ENCODE peak calls at places on chromosome 2, in six cellular contexts. One of them, this sample, is unnamed.

GRCh38 chr2:120238728-120239487 is 13.7 kb upstream of the RALB start:
- DNase-seq in AG10803: peak; percentile 67
- DNase-seq in right cardiac atrium: no peak
- DNase-seq in RWPE2: peak; percentile 94
- DNase-seq in effector CD4-positive, alpha-beta T cell: no peak
- DNase-seq in fibroblast of lung: peak; percentile 90
- DNase-seq in this sample: peak; percentile 83

GRCh38 chr2:174035981-174036742 is 71.0 kb upstream of the SP3 start:
- DNase-seq in AG10803: peak; percentile 62
- DNase-seq in right cardiac atrium: peak; percentile 70
- DNase-seq in RWPE2: no peak
- DNase-seq in effector CD4-positive, alpha-beta T cell: no peak
- DNase-seq in fibroblast of lung: peak; percentile 55
- DNase-seq in this sample: no peak

GRCh38 chr2:196239622-196240587 is 68.5 kb upstream of the STK17B start:
- DNase-seq in AG10803: peak; percentile 27
- DNase-seq in right cardiac atrium: peak; percentile 75
- DNase-seq in RWPE2: no peak
- DNase-seq in effector CD4-positive, alpha-beta T cell: peak; percentile 67
- DNase-seq in fibroblast of lung: peak; percentile 86
- DNase-seq in this sample: peak; percentile 68

GRCh38 chr2:20988906-20989305 is 55.0 kb downstream of the APOB start:
- DNase-seq in AG10803: no peak
- DNase-seq in right cardiac atrium: no peak
- DNase-seq in RWPE2: no peak
- DNase-seq in effector CD4-positive, alpha-beta T cell: no peak
- DNase-seq in fibroblast of lung: no peak
- DNase-seq in this sample: no peak

GRCh38 chr2:28219736-28220364 is 172.8 kb upstream of the FOSL2 start:
- DNase-seq in AG10803: no peak
- DNase-seq in right cardiac atrium: no peak
- DNase-seq in RWPE2: no peak
- DNase-seq in effector CD4-positive, alpha-beta T cell: no peak
- DNase-seq in fibroblast of lung: peak; percentile 40
- DNase-seq in this sample: no peak

GRCh38 chr2:124796647-124797437 is 771.8 kb downstream of the CNTNAP5 start:
- DNase-seq in AG10803: no peak
- DNase-seq in right cardiac atrium: no peak
- DNase-seq in RWPE2: no peak
- DNase-seq in effector CD4-positive, alpha-beta T cell: no peak
- DNase-seq in fibroblast of lung: peak; percentile 11
- DNase-seq in this sample: no peak

GRCh38 chr2:129829577-129829976 is 149.9 kb upstream of the RAB6C start:
- DNase-seq in AG10803: no peak
- DNase-seq in right cardiac atrium: no peak
- DNase-seq in RWPE2: no peak
- DNase-seq in effector CD4-positive, alpha-beta T cell: no peak
- DNase-seq in fibroblast of lung: no peak
- DNase-seq in this sample: no peak

GRCh38 chr2:24117902-24118301 is 5.2 kb downstream of the PFN4 start:
- DNase-seq in AG10803: no peak
- DNase-seq in right cardiac atrium: no peak
- DNase-seq in RWPE2: no peak
- DNase-seq in effector CD4-positive, alpha-beta T cell: no peak
- DNase-seq in fibroblast of lung: no peak
- DNase-seq in this sample: no peak

This sample was measured in HFFc6.